ENCODE peak calls at places on chromosome 11, in six cellular contexts. One of them, this sample, is unnamed.
A peak's percentile ranks its signal among the peaks of the same experiment; 100 is the strongest.

GRCh38 chr11:68077617-68078592 is 39.1 kb downstream of the TCIRG1 start:
- DNase-seq in caudate nucleus: no peak
- DNase-seq in EH: no peak
- DNase-seq in stimulated activated naive CD8-positive, alpha-beta T cell treated with anti-CD3 and anti-CD28 coated beads, Interleukin-15, amount 100 ng/mL, for 72 hours: no peak
- DNase-seq in GM23338: no peak
- DNase-seq in Daoy: no peak
- DNase-seq in this sample: no peak

GRCh38 chr11:35373284-35373933 is 45.9 kb downstream of the SLC1A2 start:
- DNase-seq in stimulated activated naive CD8-positive, alpha-beta T cell treated with anti-CD3 and anti-CD28 coated beads, Interleukin-15, amount 100 ng/mL, for 72 hours: no peak
- DNase-seq in GM23338: no peak
- DNase-seq in caudate nucleus: no peak
- DNase-seq in Daoy: peak; percentile 26
- DNase-seq in EH: no peak
- DNase-seq in this sample: no peak

GRCh38 chr11:61174275-61174674 is 13.0 kb upstream of the VPS37C start:
- DNase-seq in stimulated activated naive CD8-positive, alpha-beta T cell treated with anti-CD3 and anti-CD28 coated beads, Interleukin-15, amount 100 ng/mL, for 72 hours: no peak
- DNase-seq in GM23338: no peak
- DNase-seq in Daoy: no peak
- DNase-seq in EH: no peak
- DNase-seq in caudate nucleus: no peak
- DNase-seq in this sample: no peak

GRCh38 chr11:132278801-132279574 is 908.6 kb downstream of the NTM start:
- DNase-seq in caudate nucleus: no peak
- DNase-seq in EH: peak; percentile 67
- DNase-seq in stimulated activated naive CD8-positive, alpha-beta T cell treated with anti-CD3 and anti-CD28 coated beads, Interleukin-15, amount 100 ng/mL, for 72 hours: no peak
- DNase-seq in Daoy: peak; percentile 39
- DNase-seq in GM23338: peak; percentile 46
- DNase-seq in this sample: peak; percentile 24

GRCh38 chr11:56783448-56784041 is 35.0 kb upstream of the OR9G4 start:
- DNase-seq in EH: peak; percentile 44
- DNase-seq in GM23338: peak; percentile 90
- DNase-seq in stimulated activated naive CD8-positive, alpha-beta T cell treated with anti-CD3 and anti-CD28 coated beads, Interleukin-15, amount 100 ng/mL, for 72 hours: no peak
- DNase-seq in caudate nucleus: no peak
- DNase-seq in Daoy: peak; percentile 5
- DNase-seq in this sample: peak; percentile 37

GRCh38 chr11:60868682-60869450 is 1.5 kb downstream of the ZP1 start:
- DNase-seq in stimulated activated naive CD8-positive, alpha-beta T cell treated with anti-CD3 and anti-CD28 coated beads, Interleukin-15, amount 100 ng/mL, for 72 hours: no peak
- DNase-seq in GM23338: no peak
- DNase-seq in caudate nucleus: no peak
- DNase-seq in Daoy: no peak
- DNase-seq in EH: no peak
- DNase-seq in this sample: no peak

GRCh38 chr11:116329354-116330090 is 443.3 kb downstream of the BUD13 start:
- DNase-seq in GM23338: no peak
- DNase-seq in stimulated activated naive CD8-positive, alpha-beta T cell treated with anti-CD3 and anti-CD28 coated beads, Interleukin-15, amount 100 ng/mL, for 72 hours: no peak
- DNase-seq in EH: no peak
- DNase-seq in caudate nucleus: no peak
- DNase-seq in Daoy: no peak
- DNase-seq in this sample: no peak

GRCh38 chr11:126327280-126328000 is 23.6 kb downstream of the DCPS start:
- DNase-seq in EH: no peak
- DNase-seq in caudate nucleus: no peak
- DNase-seq in Daoy: no peak
- DNase-seq in stimulated activated naive CD8-positive, alpha-beta T cell treated with anti-CD3 and anti-CD28 coated beads, Interleukin-15, amount 100 ng/mL, for 72 hours: no peak
- DNase-seq in GM23338: no peak
- DNase-seq in this sample: no peak

GRCh38 chr11:10221342-10221741 is 72.7 kb downstream of the SBF2 start:
- DNase-seq in caudate nucleus: no peak
- DNase-seq in GM23338: no peak
- DNase-seq in stimulated activated naive CD8-positive, alpha-beta T cell treated with anti-CD3 and anti-CD28 coated beads, Interleukin-15, amount 100 ng/mL, for 72 hours: no peak
- DNase-seq in EH: no peak
- DNase-seq in Daoy: no peak
- DNase-seq in this sample: no peak

GRCh38 chr11:12186683-12187082 is 76.3 kb downstream of the MICAL2 start:
- DNase-seq in caudate nucleus: no peak
- DNase-seq in stimulated activated naive CD8-positive, alpha-beta T cell treated with anti-CD3 and anti-CD28 coated beads, Interleukin-15, amount 100 ng/mL, for 72 hours: no peak
- DNase-seq in Daoy: no peak
- DNase-seq in GM23338: no peak
- DNase-seq in EH: no peak
- DNase-seq in this sample: no peak

GRCh38 chr11:44451706-44452105 is 113.8 kb upstream of the CD82 start:
- DNase-seq in stimulated activated naive CD8-positive, alpha-beta T cell treated with anti-CD3 and anti-CD28 coated beads, Interleukin-15, amount 100 ng/mL, for 72 hours: no peak
- DNase-seq in EH: no peak
- DNase-seq in GM23338: no peak
- DNase-seq in caudate nucleus: no peak
- DNase-seq in Daoy: no peak
- DNase-seq in this sample: no peak

GRCh38 chr11:80144932-80145612 is 704.2 kb upstream of the TENM4 start:
- DNase-seq in EH: no peak
- DNase-seq in Daoy: no peak
- DNase-seq in stimulated activated naive CD8-positive, alpha-beta T cell treated with anti-CD3 and anti-CD28 coated beads, Interleukin-15, amount 100 ng/mL, for 72 hours: no peak
- DNase-seq in GM23338: no peak
- DNase-seq in caudate nucleus: no peak
- DNase-seq in this sample: no peak

GRCh38 chr11:35664977-35665441 is 2.4 kb downstream of the TRIM44 start:
- DNase-seq in caudate nucleus: no peak
- DNase-seq in Daoy: no peak
- DNase-seq in EH: peak; percentile 38
- DNase-seq in GM23338: peak; percentile 15
- DNase-seq in stimulated activated naive CD8-positive, alpha-beta T cell treated with anti-CD3 and anti-CD28 coated beads, Interleukin-15, amount 100 ng/mL, for 72 hours: no peak
- DNase-seq in this sample: peak; percentile 27

GRCh38 chr11:62599909-62600308 is 1.8 kb downstream of the MTA2 start:
- DNase-seq in stimulated activated naive CD8-positive, alpha-beta T cell treated with anti-CD3 and anti-CD28 coated beads, Interleukin-15, amount 100 ng/mL, for 72 hours: peak; percentile 62
- DNase-seq in Daoy: no peak
- DNase-seq in caudate nucleus: no peak
- DNase-seq in EH: no peak
- DNase-seq in GM23338: no peak
- DNase-seq in this sample: peak; percentile 95

GRCh38 chr11:34432822-34433221 is 5.9 kb upstream of the CAT start:
- DNase-seq in EH: no peak
- DNase-seq in caudate nucleus: no peak
- DNase-seq in GM23338: no peak
- DNase-seq in stimulated activated naive CD8-positive, alpha-beta T cell treated with anti-CD3 and anti-CD28 coated beads, Interleukin-15, amount 100 ng/mL, for 72 hours: no peak
- DNase-seq in Daoy: no peak
- DNase-seq in this sample: no peak

GRCh38 chr11:114883472-114883871 is 205.1 kb downstream of the NXPE2 start:
- DNase-seq in Daoy: no peak
- DNase-seq in GM23338: no peak
- DNase-seq in stimulated activated naive CD8-positive, alpha-beta T cell treated with anti-CD3 and anti-CD28 coated beads, Interleukin-15, amount 100 ng/mL, for 72 hours: no peak
- DNase-seq in caudate nucleus: no peak
- DNase-seq in EH: no peak
- DNase-seq in this sample: no peak

GRCh38 chr11:70587095-70587389 is 188.7 kb downstream of the CTTN start:
- DNase-seq in GM23338: no peak
- DNase-seq in stimulated activated naive CD8-positive, alpha-beta T cell treated with anti-CD3 and anti-CD28 coated beads, Interleukin-15, amount 100 ng/mL, for 72 hours: no peak
- DNase-seq in caudate nucleus: no peak
- DNase-seq in Daoy: no peak
- DNase-seq in EH: no peak
- DNase-seq in this sample: peak; percentile 5

GRCh38 chr11:121904148-121904547 is 211.9 kb downstream of the BLID start:
- DNase-seq in Daoy: no peak
- DNase-seq in EH: no peak
- DNase-seq in GM23338: no peak
- DNase-seq in stimulated activated naive CD8-positive, alpha-beta T cell treated with anti-CD3 and anti-CD28 coated beads, Interleukin-15, amount 100 ng/mL, for 72 hours: no peak
- DNase-seq in caudate nucleus: no peak
- DNase-seq in this sample: no peak

GRCh38 chr11:2725367-2726300 is 25.8 kb upstream of the KCNQ1OT1 start:
- DNase-seq in stimulated activated naive CD8-positive, alpha-beta T cell treated with anti-CD3 and anti-CD28 coated beads, Interleukin-15, amount 100 ng/mL, for 72 hours: no peak
- DNase-seq in Daoy: peak; percentile 72
- DNase-seq in caudate nucleus: no peak
- DNase-seq in GM23338: no peak
- DNase-seq in EH: no peak
- DNase-seq in this sample: no peak

GRCh38 chr11:110565344-110565684 is 135.6 kb downstream of the FDX1 start:
- DNase-seq in Daoy: no peak
- DNase-seq in GM23338: peak; percentile 69
- DNase-seq in EH: peak; percentile 11
- DNase-seq in stimulated activated naive CD8-positive, alpha-beta T cell treated with anti-CD3 and anti-CD28 coated beads, Interleukin-15, amount 100 ng/mL, for 72 hours: no peak
- DNase-seq in caudate nucleus: no peak
- DNase-seq in this sample: no peak

GRCh38 chr11:57360991-57361390 is 20.0 kb downstream of the PRG3 start:
- DNase-seq in GM23338: no peak
- DNase-seq in EH: no peak
- DNase-seq in Daoy: no peak
- DNase-seq in caudate nucleus: no peak
- DNase-seq in stimulated activated naive CD8-positive, alpha-beta T cell treated with anti-CD3 and anti-CD28 coated beads, Interleukin-15, amount 100 ng/mL, for 72 hours: no peak
- DNase-seq in this sample: no peak

GRCh38 chr11:126482586-126483108 is 127.2 kb downstream of the ST3GAL4 start:
- DNase-seq in stimulated activated naive CD8-positive, alpha-beta T cell treated with anti-CD3 and anti-CD28 coated beads, Interleukin-15, amount 100 ng/mL, for 72 hours: no peak
- DNase-seq in Daoy: no peak
- DNase-seq in caudate nucleus: no peak
- DNase-seq in GM23338: no peak
- DNase-seq in EH: no peak
- DNase-seq in this sample: peak; percentile 23

GRCh38 chr11:67517784-67518552 is 5.3 kb downstream of the CABP2 start:
- DNase-seq in EH: no peak
- DNase-seq in caudate nucleus: no peak
- DNase-seq in stimulated activated naive CD8-positive, alpha-beta T cell treated with anti-CD3 and anti-CD28 coated beads, Interleukin-15, amount 100 ng/mL, for 72 hours: no peak
- DNase-seq in GM23338: no peak
- DNase-seq in Daoy: no peak
- DNase-seq in this sample: no peak

This sample was measured in mammary epithelial cell.